ENCODE peak calls at places on chromosomes 11 and 22, in four cellular contexts. R is body of pancreas; Q is CD4-positive, alpha-beta memory T cell; G is effector memory CD4-positive, alpha-beta T cell. D is an unnamed sample.

GRCh38 chr22:40001800-40002577 is 7.2 kb downstream of the FAM83F start:
- DNase-seq in R (no peak), Q (no peak), G (no peak), D (no peak)

GRCh38 chr22:39316440-39317083 is 2.9 kb downstream of the RPL3 start:
- DNase-seq in R (peak; percentile 87), Q (peak; percentile 86), G (peak; percentile 66), D (no peak)

GRCh38 chr22:39819429-39819828 is 74.1 kb downstream of the ENTHD1 start:
- DNase-seq in R (no peak), Q (no peak), G (no peak), D (no peak)

GRCh38 chr22:33271390-33272161 is 213.4 kb upstream of the SYN3 start:
- DNase-seq in R (peak; percentile 87), Q (no peak), G (no peak), D (peak; percentile 82)

GRCh38 chr11:5336331-5336730 is 7.0 kb downstream of the OR51B5 start:
- DNase-seq in R (no peak), Q (no peak), G (no peak), D (no peak)

GRCh38 chr22:39665229-39665628 is 94.7 kb downstream of the CACNA1I start:
- DNase-seq in R (no peak), Q (no peak), G (no peak), D (no peak)

GRCh38 chr22:40855960-40856512 is 403 bp downstream of the ST13 start:
- DNase-seq in R (peak; percentile 32), Q (no peak), G (no peak), D (peak; percentile 61)

GRCh38 chr11:31936309-31936708 is 125.2 kb upstream of the PAX6 start:
- DNase-seq in R (no peak), Q (no peak), G (no peak), D (no peak)

GRCh38 chr11:11022126-11022730 is 164.4 kb upstream of the ZBED5 start:
- DNase-seq in R (no peak), Q (no peak), G (no peak), D (no peak)

GRCh38 chr11:209275-210121 is 2.0 kb downstream of the RIC8A start:
- DNase-seq in R (no peak), Q (no peak), G (no peak), D (no peak)

GRCh38 chr22:40890881-40891280 is 29.0 kb upstream of the DNAJB7 start:
- DNase-seq in R (no peak), Q (no peak), G (no peak), D (no peak)

GRCh38 chr22:48896766-48897637 is 930.7 kb downstream of the BRD1 start:
- DNase-seq in R (no peak), Q (no peak), G (no peak), D (no peak)

GRCh38 chr22:41596776-41597634 is 7.4 kb upstream of the PMM1 start:
- DNase-seq in R (peak; percentile 80), Q (no peak), G (no peak), D (peak; percentile 39)

GRCh38 chr11:57781529-57781943 is 19.9 kb downstream of the CTNND1 start:
- DNase-seq in R (peak; percentile 92), Q (no peak), G (no peak), D (no peak)

GRCh38 chr11:71138737-71139425 is 113.5 kb downstream of the SHANK2 start:
- DNase-seq in R (no peak), Q (no peak), G (no peak), D (no peak)

GRCh38 chr11:119368121-119369034 is 13.1 kb downstream of the USP2 start:
- DNase-seq in R (peak; percentile 86), Q (no peak), G (no peak), D (no peak)

GRCh38 chr11:19951558-19952083 is 208.7 kb downstream of the DBX1 start:
- DNase-seq in R (no peak), Q (no peak), G (no peak), D (peak; percentile 38)

GRCh38 chr22:37316875-37317371 is 34.6 kb downstream of the CYTH4 start:
- DNase-seq in R (peak; percentile 87), Q (peak; percentile 76), G (peak; percentile 53), D (peak; percentile 61)

GRCh38 chr22:32311551-32312071 is 46.1 kb upstream of the RFPL3 start:
- DNase-seq in R (no peak), Q (no peak), G (no peak), D (no peak)

GRCh38 chr22:19884954-19885751 is 30.5 kb upstream of the GNB1L start:
- DNase-seq in R (peak; percentile 8), Q (no peak), G (no peak), D (no peak)

GRCh38 chr11:64028398-64029115 is 7.2 kb upstream of the FLRT1 start:
- DNase-seq in R (no peak), Q (no peak), G (no peak), D (no peak)

GRCh38 chr11:106280041-106280440 is 202.6 kb downstream of the AASDHPPT start:
- DNase-seq in R (no peak), Q (no peak), G (no peak), D (no peak)

GRCh38 chr11:102287963-102288744 is 29.1 kb upstream of the BIRC3 start:
- DNase-seq in R (peak; percentile 61), Q (peak; percentile 56), G (peak; percentile 16), D (peak; percentile 37)

GRCh38 chr11:95262994-95263764 is 32.2 kb upstream of the SESN3 start:
- DNase-seq in R (no peak), Q (no peak), G (no peak), D (no peak)

GRCh38 chr11:33847251-33847650 is 44.6 kb downstream of the LMO2 start:
- DNase-seq in R (no peak), Q (no peak), G (no peak), D (no peak)

GRCh38 chr11:90947930-90948329 is 725.1 kb upstream of the CHORDC1 start:
- DNase-seq in R (no peak), Q (no peak), G (no peak), D (no peak)

GRCh38 chr11:36672815-36673450 is 74.9 kb upstream of the RAG2 start:
- DNase-seq in R (peak; percentile 30), Q (no peak), G (no peak), D (no peak)

GRCh38 chr11:73308003-73308962 is at the start of gene ARHGEF17:
- DNase-seq in R (peak; percentile 60), Q (no peak), G (peak; percentile 18), D (no peak)

GRCh38 chr11:92376146-92376599 is 151.6 kb downstream of the FAT3 start:
- DNase-seq in R (no peak), Q (no peak), G (no peak), D (no peak)

GRCh38 chr11:106668147-106668546 is 350.1 kb downstream of the GUCY1A2 start:
- DNase-seq in R (no peak), Q (no peak), G (no peak), D (no peak)

GRCh38 chr22:36405671-36406070 is 17.9 kb upstream of the MYH9 start:
- DNase-seq in R (no peak), Q (peak; percentile 75), G (peak; percentile 44), D (no peak)

GRCh38 chr22:44438056-44438455 is 60.0 kb downstream of the RTL6 start:
- DNase-seq in R (no peak), Q (no peak), G (no peak), D (no peak)

GRCh38 chr11:1667906-1668305 is 29.1 kb upstream of the KRTAP5-6 start:
- DNase-seq in R (no peak), Q (no peak), G (no peak), D (no peak)

GRCh38 chr11:2930705-2931415 is 1.6 kb upstream of the PHLDA2 start:
- DNase-seq in R (peak; percentile 94), Q (no peak), G (no peak), D (peak; percentile 65)

GRCh38 chr11:28009383-28009782 is 98.6 kb downstream of the KIF18A start:
- DNase-seq in R (no peak), Q (no peak), G (no peak), D (no peak)

GRCh38 chr11:97888641-97889040 is 1132.1 kb upstream of the CNTN5 start:
- DNase-seq in R (no peak), Q (no peak), G (no peak), D (no peak)

GRCh38 chr22:28112548-28113043 is 193.5 kb upstream of the PITPNB start:
- DNase-seq in R (peak; percentile 45), Q (peak; percentile 26), G (no peak), D (no peak)

GRCh38 chr11:66011785-66012303 is at the start of gene CST6:
- DNase-seq in R (no peak), Q (no peak), G (no peak), D (no peak)

GRCh38 chr11:50298182-50298988 is 265.7 kb downstream of the OR4C45 start:
- DNase-seq in R (no peak), Q (no peak), G (no peak), D (peak; percentile 9)
- H3K4me3 ChIP-seq in R (no peak overlapping the region), Q (no peak overlapping the region), G (no peak overlapping the region), D (peak overlapping the region; percentile 42)

GRCh38 chr11:69908511-69909220 is 89.5 kb upstream of the FGF3 start:
- DNase-seq in R (no peak), Q (no peak), G (no peak), D (no peak)
- H3K27me3 ChIP-seq in R (no peaks in the 10 kb centered on the region), Q (no peaks in the 10 kb centered on the region), G (peaks cover 5% of the 10 kb centered on the region), D (no peaks in the 10 kb centered on the region)

GRCh38 chr11:124739479-124740276 is at the start of gene NRGN:
- DNase-seq in R (peak; percentile 92), Q (peak; percentile 81), G (peak; percentile 76), D (peak; percentile 84)
- H3K4me3 ChIP-seq in R (no peak within 1 kb of the TSS), Q (peak within 1 kb of the TSS; percentile 39), G (peak within 1 kb of the TSS; percentile 69), D (peak within 1 kb of the TSS; percentile 58)

DNA sequence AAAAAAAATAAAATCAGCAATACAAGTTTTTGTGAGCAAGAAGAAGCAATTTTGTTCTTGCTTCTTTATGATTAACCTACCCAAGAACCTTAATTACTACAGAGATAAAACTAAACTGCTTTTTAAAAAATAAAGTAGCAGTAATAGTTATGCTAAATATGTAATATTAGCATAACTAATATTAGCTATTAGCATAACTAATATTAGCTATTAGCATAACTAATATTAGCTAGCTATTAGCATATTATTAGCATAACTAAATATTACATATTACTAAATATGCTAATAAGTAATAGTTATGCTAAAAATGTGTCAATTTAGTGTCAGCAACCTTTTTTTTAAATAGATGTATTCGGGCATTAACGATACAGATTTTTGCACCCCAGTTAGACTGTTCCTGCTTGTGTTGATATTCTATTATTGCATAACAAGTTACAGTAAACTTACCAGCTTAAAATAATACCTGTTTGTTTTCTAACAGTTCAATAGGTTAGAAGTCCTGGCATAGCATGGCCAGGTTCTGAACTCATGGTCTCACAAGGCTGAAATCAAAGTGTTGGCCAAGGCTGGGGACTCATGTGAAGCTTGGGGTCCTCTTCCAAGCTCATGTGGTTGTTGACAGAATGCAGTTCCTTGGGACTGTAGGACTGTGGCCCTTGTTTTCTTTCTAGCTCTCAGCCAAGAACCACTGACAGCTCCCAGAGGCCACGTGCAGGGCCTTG is 48.4 kb downstream of the PDHX start:
- DNase-seq in R (no peak), Q (no peak), G (no peak), D (no peak)
- H3K27me3 ChIP-seq in R (no peaks in the 10 kb centered on the region), Q (no peaks in the 10 kb centered on the region), G (no peaks in the 10 kb centered on the region), D (no peaks in the 10 kb centered on the region)

GRCh38 chr11:58905716-58906547 is 33.4 kb upstream of the GLYATL1 start:
- DNase-seq in R (peak; percentile 53), Q (no peak), G (no peak), D (no peak)
- H3K4me3 ChIP-seq in R (no peak overlapping the region), Q (no peak overlapping the region), G (no peak overlapping the region), D (no peak overlapping the region)

D was measured in GM06990.